ENCODE peak calls at places on chromosomes 16 and 17, in five cellular contexts. H is A549, N is uterus, Z is mammary epithelial cell, U is HAP-1. J is an unnamed sample. For H3K9me3 and H3K4me1, the result is how much of the 10 kb centered on the place peaks cover.

GRCh38 chr17:78781339-78782304 is at the start of gene CYTH1:
- DNase-seq in H (no peak), N (peak), Z (peak), U (no peak), J (peak)

GRCh38 chr16:84075376-84075775 is 32.8 kb upstream of the SLC38A8 start:
- DNase-seq in H (no peak), N (no peak), Z (no peak), U (no peak), J (no peak)

GRCh38 chr17:79453481-79453880 is 157.4 kb downstream of the RBFOX3 start:
- DNase-seq in H (no peak), N (no peak), Z (no peak), U (no peak), J (no peak)

GRCh38 chr16:70724146-70725023 is 38.5 kb upstream of the MTSS2 start:
- DNase-seq in H (no peak), N (no peak), Z (no peak), U (no peak), J (no peak)

GRCh38 chr17:68591583-68591982 is 9.6 kb downstream of the FAM20A start:
- DNase-seq in H (no peak), N (peak), Z (no peak), U (no peak), J (no peak)

GRCh38 chr16:24771779-24772157 is 42.3 kb downstream of the TNRC6A start:
- DNase-seq in H (no peak), N (no peak), Z (no peak), U (no peak), J (no peak)

GRCh38 chr17:75514299-75515228 is 773 bp downstream of the CASKIN2 start:
- DNase-seq in H (no peak), N (peak), Z (peak), U (no peak), J (peak)

GRCh38 chr17:44502598-44503079 is 567 bp downstream of the GPATCH8 start:
- DNase-seq in H (peak), N (no peak), Z (peak), U (no peak), J (peak)

GRCh38 chr16:2825049-2825742 is 4.9 kb upstream of the ZG16B start:
- DNase-seq in H (no peak), N (no peak), Z (no peak), U (no peak), J (no peak)

GRCh38 chr16:6625606-6626005 is 707.0 kb upstream of the RBFOX1 start:
- DNase-seq in H (no peak), N (no peak), Z (no peak), U (no peak), J (no peak)

GRCh38 chr17:60640503-60640902 is 37.1 kb upstream of the BCAS3 start:
- DNase-seq in H (peak), N (no peak), Z (no peak), U (no peak), J (no peak)

GRCh38 chr17:45648642-45649041 is 135.5 kb upstream of the CRHR1 start:
- DNase-seq in H (no peak), N (no peak), Z (no peak), U (no peak), J (no peak)

GRCh38 chr17:3845361-3845753 is 689 bp downstream of the NCBP3 start:
- DNase-seq in H (peak), N (no peak), Z (peak), U (no peak), J (peak)

GRCh38 chr16:89599902-89600301 is 13.5 kb upstream of the DPEP1 start:
- DNase-seq in H (no peak), N (no peak), Z (no peak), U (no peak), J (no peak)

GRCh38 chr16:80931985-80932720 is 74.5 kb downstream of the CMC2 start:
- DNase-seq in H (peak), N (peak), Z (peak), U (no peak), J (peak)

GRCh38 chr17:22484826-22485225 is 792.5 kb downstream of the KCNJ18 start:
- DNase-seq in H (no peak), N (no peak), Z (no peak), U (no peak), J (no peak)
- H3K9me3 ChIP-seq in H (under half), N (under half), Z (under half), U (under half), J (under half)

GRCh38 chr17:81707725-81708646 is 4.1 kb upstream of the SLC25A10 start:
- DNase-seq in H (no peak), N (no peak), Z (no peak), U (no peak), J (no peak)
- H3K4me1 ChIP-seq in H (under half), N (under half), Z (under half), U (under half), J (under half)

DNA sequence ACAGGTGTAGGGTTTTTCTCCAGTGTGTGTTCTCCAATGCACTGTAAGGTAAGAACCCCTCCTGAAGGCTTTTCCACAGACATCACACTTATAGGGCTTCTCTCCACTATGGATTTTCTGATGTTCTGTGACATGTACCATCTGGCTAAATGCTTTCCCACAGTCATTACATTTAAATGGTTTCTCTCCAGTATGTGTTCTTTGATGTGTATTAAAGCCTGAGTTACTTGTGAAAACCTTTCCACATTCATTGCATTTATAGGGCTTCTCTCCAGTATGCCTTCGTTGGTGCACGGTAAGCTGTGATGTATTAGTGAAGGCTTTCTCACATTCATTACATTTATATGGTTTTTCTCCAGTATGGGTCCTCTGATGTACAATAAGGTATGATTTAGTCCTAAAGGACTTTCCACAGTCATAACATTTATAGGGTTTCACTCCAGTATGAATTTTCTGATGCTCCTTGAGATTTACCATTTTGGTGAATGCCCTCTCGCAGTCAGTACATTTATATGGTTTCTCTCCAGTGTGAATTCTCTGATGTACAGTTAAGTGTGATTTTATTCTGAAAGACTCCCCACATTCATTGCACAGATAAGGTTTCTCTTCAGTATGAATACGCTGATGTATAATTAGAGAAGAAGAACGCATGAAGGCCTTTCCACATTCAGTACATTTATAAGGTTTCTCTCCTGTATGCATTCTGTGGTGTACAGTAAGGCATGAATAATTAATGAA is 30.9 kb downstream of the ZNF624 start:
- DNase-seq in H (no peak), N (no peak), Z (no peak), U (no peak), J (no peak)
- H3K9me3 ChIP-seq in H (half or more), N (under half), Z (half or more), U (under half), J (under half)

DNA sequence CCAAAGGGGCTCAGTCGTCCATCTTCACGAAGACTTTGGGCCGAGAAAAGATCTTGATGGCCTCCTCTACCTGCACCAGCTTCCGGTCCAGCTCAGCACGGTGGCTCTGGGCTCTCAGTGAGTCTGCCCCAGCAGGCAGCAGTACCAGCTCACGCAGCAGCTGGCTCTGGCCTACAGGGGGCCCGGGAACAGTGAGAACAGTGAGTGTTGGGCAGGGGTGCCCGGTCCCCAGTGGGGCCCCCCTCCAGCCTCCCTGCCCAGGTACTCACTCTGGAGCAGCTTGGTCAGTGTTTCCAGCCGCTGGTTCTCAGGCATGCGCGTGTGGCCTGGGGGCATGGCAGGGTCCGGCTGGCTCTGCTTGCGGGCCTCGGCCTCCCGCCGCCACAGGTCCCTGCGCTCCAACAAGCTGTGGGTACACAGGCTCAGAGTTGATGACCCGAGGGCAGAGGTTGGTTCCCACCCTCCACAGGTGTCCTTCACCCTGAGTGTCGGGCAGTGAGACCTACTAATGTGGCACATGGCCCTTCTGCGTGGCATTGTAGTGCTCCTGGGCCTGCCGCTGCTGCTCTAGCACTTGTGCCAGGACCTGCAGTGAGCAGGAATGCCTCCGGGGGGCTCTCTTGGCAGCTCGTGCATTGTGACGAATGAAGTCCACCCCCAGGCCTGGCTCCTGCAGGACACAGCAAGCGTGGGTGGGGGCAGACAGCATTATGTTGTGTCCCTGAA is 2.6 kb downstream of the PARD6A start:
- DNase-seq in H (peak), N (no peak), Z (no peak), U (no peak), J (peak)
- H3K4me1 ChIP-seq in H (under half), N (under half), Z (under half), U (under half), J (under half)

GRCh38 chr17:4893272-4893671 is 6.1 kb upstream of the C17orf107 start:
- DNase-seq in H (no peak), N (no peak), Z (no peak), U (no peak), J (no peak)
- H3K9me3 ChIP-seq in H (under half), N (under half), Z (under half), U (under half), J (under half)

J was measured in adrenal gland.